ENCODE peak calls at places on chromosomes 13 and 19, in six cellular contexts. L, O, D, K, R and A are unnamed samples.

GRCh38 chr19:38869836-38870607 is 8.1 kb downstream of the RINL start:
- DNase-seq in D (no peak), K (no peak), O (peak), R (no peak), L (peak), A (no peak)

GRCh38 chr13:99556867-99557443 is 55.7 kb downstream of the TM9SF2 start:
- DNase-seq in R (no peak), O (no peak), D (no peak), L (no peak), K (no peak), A (no peak)

GRCh38 chr19:31534231-31534630 is 185.0 kb upstream of the TSHZ3 start:
- DNase-seq in R (no peak), L (no peak), D (no peak), O (no peak), K (no peak), A (no peak)

GRCh38 chr13:50589651-50590054 is 253.8 kb downstream of the DLEU7 start:
- DNase-seq in R (no peak), K (no peak), D (no peak), O (no peak), L (peak), A (no peak)

GRCh38 chr19:283395-283794 is 7.8 kb downstream of the PLPP2 start:
- DNase-seq in K (no peak), L (no peak), D (peak), O (no peak), R (no peak), A (no peak)

GRCh38 chr19:38891791-38892190 is 7.6 kb downstream of the SIRT2 start:
- DNase-seq in D (no peak), L (no peak), O (no peak), R (no peak), K (no peak), A (no peak)

GRCh38 chr19:16386619-16387240 is 62.1 kb downstream of the KLF2 start:
- DNase-seq in L (peak), O (peak), R (peak), D (peak), K (no peak), A (peak)

GRCh38 chr13:53285896-53286430 is 257.4 kb downstream of the OLFM4 start:
- DNase-seq in D (no peak), O (no peak), R (no peak), L (no peak), K (no peak), A (no peak)

GRCh38 chr13:98372886-98373285 is 195.8 kb upstream of the RNF113B start:
- DNase-seq in L (peak), R (no peak), D (no peak), O (no peak), K (no peak), A (peak)

GRCh38 chr13:99055286-99056073 is 77.6 kb upstream of the DOCK9 start:
- DNase-seq in L (no peak), R (no peak), K (no peak), O (no peak), D (no peak), A (no peak)

GRCh38 chr19:4567584-4568071 is 8.1 kb upstream of the SEMA6B start:
- DNase-seq in K (no peak), R (peak), D (peak), O (no peak), L (peak), A (peak)

GRCh38 chr19:8334458-8335342 is 8.4 kb downstream of the KANK3 start:
- DNase-seq in K (no peak), D (peak), R (peak), O (peak), L (peak), A (peak)

GRCh38 chr19:20660473-20660872 is 898 bp downstream of the ZNF626 start:
- DNase-seq in R (no peak), K (no peak), D (no peak), O (no peak), L (no peak), A (no peak)

GRCh38 chr13:33606692-33607091 is 211.3 kb upstream of the RFC3 start:
- DNase-seq in L (no peak), K (no peak), D (no peak), R (no peak), O (no peak), A (no peak)

GRCh38 chr19:45615795-45616708 is 14.0 kb upstream of the GPR4 start:
- DNase-seq in O (peak), R (peak), D (peak), L (peak), K (peak), A (peak)

GRCh38 chr19:44925114-44925891 is 10.9 kb downstream of the APOC1 start:
- DNase-seq in O (no peak), D (no peak), R (peak), K (no peak), L (peak), A (no peak)

GRCh38 chr19:14325863-14326262 is 55.4 kb upstream of the ADGRE5 start:
- DNase-seq in K (no peak), D (no peak), O (no peak), R (no peak), L (no peak), A (no peak)

GRCh38 chr13:112605531-112605990 is 17.6 kb upstream of the TUBGCP3 start:
- DNase-seq in O (no peak), D (no peak), K (no peak), L (no peak), R (no peak), A (no peak)

GRCh38 chr19:290539-291521 is at the start of gene PLPP2:
- DNase-seq in D (peak), L (no peak), R (no peak), O (peak), K (no peak), A (no peak)

GRCh38 chr13:93388701-93389100 is 162.1 kb downstream of the GPC6 start:
- DNase-seq in O (no peak), R (no peak), K (no peak), D (no peak), L (peak), A (no peak)

GRCh38 chr19:6522712-6523111 is 8.1 kb upstream of the TNFSF9 start:
- DNase-seq in O (no peak), D (no peak), R (no peak), L (no peak), K (no peak), A (no peak)
- TF ChIP-seq BHLHE40 in O (no peak), D (no peak), R (no peak), L (no peak), K (no peak), A (no peak)

DNA sequence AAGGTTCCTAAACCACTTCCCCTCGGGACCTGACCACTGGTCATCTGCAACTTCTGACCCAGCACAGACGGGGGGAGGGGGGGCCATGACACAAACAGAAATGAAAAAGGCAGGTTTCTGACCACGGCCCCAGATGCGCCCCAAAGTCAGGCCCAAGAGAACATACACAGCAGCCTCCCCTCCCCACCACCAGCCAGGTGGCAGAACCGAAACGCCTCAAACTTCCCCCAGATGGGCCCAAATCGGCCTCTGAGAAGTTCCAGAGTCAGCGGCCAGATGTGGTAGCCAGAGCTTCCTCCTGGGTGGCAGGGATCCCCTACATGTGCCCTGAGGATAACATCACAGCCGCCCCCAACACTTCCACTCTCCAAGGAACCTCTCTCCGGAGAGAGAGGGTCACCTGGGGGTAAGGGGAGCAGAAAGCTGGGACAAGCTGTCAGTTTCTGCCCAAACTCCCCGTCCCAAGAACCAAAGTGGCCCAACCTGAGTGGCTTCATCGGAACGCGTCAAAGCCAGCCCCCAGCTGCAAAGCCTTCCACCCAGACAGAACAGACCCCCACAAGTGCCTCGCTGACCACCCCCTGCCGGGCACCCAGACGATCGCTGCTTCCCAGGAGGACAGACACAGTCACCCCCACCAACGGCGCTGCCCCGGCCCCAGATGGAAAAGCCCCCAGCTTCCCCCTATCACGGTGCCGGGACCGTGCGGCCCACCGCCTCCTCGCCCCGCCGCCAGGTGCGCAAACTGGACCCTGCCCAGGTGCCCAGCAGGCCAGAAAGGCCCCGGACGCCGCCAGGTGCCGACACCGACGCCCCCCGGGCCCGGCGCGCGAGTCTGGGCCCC is 800 bp downstream of the ELL start:
- DNase-seq in O (no peak), K (no peak), R (no peak), D (peak), L (no peak), A (no peak)
- TF ChIP-seq BHLHE40 in O (no peak), K (no peak), R (no peak), D (no peak), L (no peak), A (no peak)

DNA sequence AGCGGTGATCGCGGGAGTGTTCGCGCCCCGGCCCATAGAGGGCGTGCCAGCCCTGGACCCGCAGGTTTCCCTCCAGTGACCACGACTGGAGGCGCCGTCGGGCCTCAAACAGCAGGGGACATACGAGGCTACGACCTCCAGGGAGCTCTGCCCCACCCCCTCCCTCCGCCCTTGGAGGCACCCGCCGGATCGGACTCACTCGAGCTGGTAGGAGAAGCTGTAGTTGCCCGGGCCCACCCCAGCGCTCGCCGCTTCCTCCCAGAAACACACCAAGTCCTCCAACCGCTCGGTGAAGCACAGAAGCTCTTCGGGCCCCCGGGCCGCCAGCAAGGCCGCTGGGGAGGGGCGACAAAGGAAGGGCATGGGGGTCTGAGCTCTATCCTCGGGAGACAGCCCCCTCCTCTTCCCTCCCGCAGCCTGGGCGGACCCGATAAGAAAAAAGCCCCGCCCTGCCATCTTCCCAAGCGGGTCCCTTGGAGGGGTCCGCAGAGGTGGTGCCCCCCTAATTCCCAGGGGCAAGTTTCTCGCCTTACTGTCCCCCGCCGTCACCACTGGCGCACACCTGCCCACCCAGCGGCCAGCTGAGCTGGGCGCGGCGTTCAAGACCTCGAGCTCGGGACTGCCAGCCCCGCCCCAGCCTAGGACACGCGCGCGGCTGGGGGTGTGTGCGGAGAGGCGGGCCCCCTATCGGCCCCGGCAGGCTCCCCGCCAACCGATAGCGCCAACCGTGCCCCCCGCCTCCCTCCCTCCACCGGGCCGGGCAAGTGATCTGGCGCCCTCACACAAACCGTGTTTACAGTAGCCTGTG is 1.0 kb downstream of the EPOR start:
- DNase-seq in L (no peak), K (no peak), D (peak), O (peak), R (peak), A (peak)
- TF ChIP-seq BHLHE40 in L (no peak), K (peak), D (peak), O (no peak), R (peak), A (no peak)

GRCh38 chr13:95002126-95002525 is 289.8 kb upstream of the SOX21 start:
- DNase-seq in L (no peak), R (peak), O (no peak), K (no peak), D (no peak), A (no peak)
- TF ChIP-seq BHLHE40 in L (no peak), R (no peak), O (no peak), K (no peak), D (no peak), A (no peak)

DNA sequence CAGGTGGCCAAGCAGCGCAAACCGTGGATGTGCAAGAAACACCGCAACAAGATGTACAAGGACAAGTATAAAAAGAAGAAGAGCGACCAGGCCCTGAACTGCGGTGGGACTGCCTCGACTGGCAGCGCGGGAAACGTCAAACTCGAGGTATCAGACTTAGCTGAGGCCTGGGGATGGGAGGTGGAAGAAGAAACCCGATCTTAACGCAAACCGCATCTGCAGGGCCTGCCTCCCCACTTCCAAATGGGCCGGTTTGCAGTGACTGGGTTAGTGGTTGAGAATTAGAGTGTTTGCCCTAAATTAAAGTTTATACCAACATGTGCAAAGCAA is 754 bp downstream of the RFXAP start:
- DNase-seq in L (peak), D (peak), R (no peak), K (no peak), O (no peak), A (peak)
- TF ChIP-seq BHLHE40 in L (no peak), D (no peak), R (no peak), K (no peak), O (no peak), A (no peak)

GRCh38 chr13:45398862-45399261 is 19.3 kb downstream of the SLC25A30 start:
- DNase-seq in D (no peak), K (no peak), O (no peak), L (no peak), R (no peak), A (no peak)

GRCh38 chr13:45392811-45393210 is 25.4 kb downstream of the SLC25A30 start:
- DNase-seq in L (no peak), K (no peak), D (no peak), O (no peak), R (no peak), A (no peak)

GRCh38 chr13:45396548-45397095 is 21.6 kb downstream of the SLC25A30 start:
- DNase-seq in D (no peak), L (peak), O (no peak), R (no peak), K (no peak), A (no peak)

GRCh38 chr13:45391926-45392325 is 26.2 kb downstream of the SLC25A30 start:
- DNase-seq in D (no peak), L (no peak), O (no peak), K (no peak), R (no peak), A (no peak)

DNA sequence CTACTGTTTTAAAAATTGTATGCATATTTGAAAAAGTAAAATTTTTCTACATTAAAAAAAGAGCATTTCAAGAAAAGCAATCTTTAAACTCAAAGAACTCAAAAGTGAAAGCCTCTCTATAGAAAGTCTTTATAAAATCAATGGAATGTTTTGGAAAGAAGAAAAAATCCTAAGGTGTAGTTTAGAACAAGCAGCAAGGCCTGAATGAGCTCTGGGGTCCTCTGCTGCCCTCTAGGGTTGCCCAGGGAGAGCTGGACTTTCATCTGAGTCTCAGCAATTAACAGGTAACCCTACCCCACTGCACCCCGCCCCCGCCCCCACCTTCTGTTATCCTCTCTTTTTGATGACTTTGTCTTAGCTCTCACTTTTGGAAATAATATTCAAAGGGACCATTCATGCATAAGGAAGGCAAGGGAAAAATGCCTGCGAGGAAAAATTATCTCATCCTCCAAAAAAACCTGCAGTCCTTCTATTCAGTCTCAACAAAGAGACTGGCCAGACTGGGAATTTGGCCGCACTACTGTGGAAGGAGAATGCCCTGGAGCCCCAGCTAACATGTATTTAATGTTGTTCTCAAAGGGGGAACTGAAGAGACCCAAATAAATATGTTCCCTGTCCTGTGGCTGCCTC is 24.1 kb downstream of the SLC25A30 start:
- DNase-seq in K (no peak), R (peak), D (peak), L (peak), O (peak), A (peak)
- TF ChIP-seq BHLHE40 in K (no peak), R (no peak), D (no peak), L (no peak), O (no peak), A (no peak)

GRCh38 chr19:50817941-50818858 is 5.4 kb downstream of the KLK1 start:
- DNase-seq in K (peak), O (peak), L (no peak), D (peak), R (no peak), A (peak)
- TF ChIP-seq BHLHE40 in K (no peak), O (no peak), L (no peak), D (no peak), R (no peak), A (no peak)

GRCh38 chr19:28140201-28140600 is 1072.8 kb downstream of the UQCRFS1 start:
- DNase-seq in D (no peak), R (no peak), O (no peak), L (no peak), K (no peak), A (no peak)
- TF ChIP-seq BHLHE40 in D (no peak), R (no peak), O (no peak), L (no peak), K (no peak), A (no peak)

GRCh38 chr19:46618670-46619231 is 6.1 kb downstream of the PTGIR start:
- DNase-seq in D (no peak), L (peak), K (peak), R (no peak), O (no peak), A (no peak)
- TF ChIP-seq BHLHE40 in D (no peak), L (no peak), K (no peak), R (no peak), O (no peak), A (no peak)